ENCODE peak calls at places on chromosomes 7 and 10, in four cellular contexts. F, N, Q and W are unnamed samples.

GRCh38 chr7:12386237-12386839 is 17.3 kb downstream of the VWDE start:
- DNase-seq in N (no peak), Q (no peak), F (peak), W (no peak)

GRCh38 chr7:28957064-28957821 is 887 bp downstream of the TRIL start:
- DNase-seq in Q (no peak), F (peak), N (peak), W (no peak)

GRCh38 chr7:116162236-116162635 is 48.1 kb upstream of the TES start:
- DNase-seq in Q (no peak), N (no peak), F (no peak), W (no peak)

GRCh38 chr7:158381956-158382355 is 205.7 kb downstream of the PTPRN2 start:
- DNase-seq in F (no peak), Q (no peak), N (no peak), W (no peak)

GRCh38 chr7:4709187-4709586 is 27.1 kb downstream of the FOXK1 start:
- DNase-seq in Q (no peak), F (peak), N (peak), W (no peak)

GRCh38 chr10:106957825-106958581 is 206.5 kb downstream of the SORCS1 start:
- DNase-seq in N (no peak), F (no peak), Q (no peak), W (no peak)

GRCh38 chr10:24882047-24882698 is 70.2 kb downstream of the PRTFDC1 start:
- DNase-seq in Q (no peak), N (no peak), F (no peak), W (peak)

GRCh38 chr10:116278832-116279231 is 5.8 kb upstream of the GFRA1 start:
- DNase-seq in F (no peak), N (no peak), Q (no peak), W (no peak)

GRCh38 chr10:64091889-64092288 is 570.7 kb downstream of the REEP3 start:
- DNase-seq in Q (no peak), N (peak), F (peak), W (no peak)

GRCh38 chr7:30815016-30815854 is 44.0 kb downstream of the MINDY4 start:
- DNase-seq in Q (no peak), F (no peak), N (no peak), W (no peak)
- TF ChIP-seq USF1 in Q (no peak), F (no peak), N (no peak), W (no peak)

GRCh38 chr10:4698075-4698474 is 127.9 kb upstream of the AKR1E2 start:
- DNase-seq in F (no peak), Q (no peak), N (no peak), W (no peak)

GRCh38 chr10:4701016-4701415 is 125.0 kb upstream of the AKR1E2 start:
- DNase-seq in F (no peak), Q (no peak), N (no peak), W (no peak)

GRCh38 chr10:4704034-4704545 is 121.9 kb upstream of the AKR1E2 start:
- DNase-seq in Q (no peak), F (no peak), N (no peak), W (no peak)

DNA sequence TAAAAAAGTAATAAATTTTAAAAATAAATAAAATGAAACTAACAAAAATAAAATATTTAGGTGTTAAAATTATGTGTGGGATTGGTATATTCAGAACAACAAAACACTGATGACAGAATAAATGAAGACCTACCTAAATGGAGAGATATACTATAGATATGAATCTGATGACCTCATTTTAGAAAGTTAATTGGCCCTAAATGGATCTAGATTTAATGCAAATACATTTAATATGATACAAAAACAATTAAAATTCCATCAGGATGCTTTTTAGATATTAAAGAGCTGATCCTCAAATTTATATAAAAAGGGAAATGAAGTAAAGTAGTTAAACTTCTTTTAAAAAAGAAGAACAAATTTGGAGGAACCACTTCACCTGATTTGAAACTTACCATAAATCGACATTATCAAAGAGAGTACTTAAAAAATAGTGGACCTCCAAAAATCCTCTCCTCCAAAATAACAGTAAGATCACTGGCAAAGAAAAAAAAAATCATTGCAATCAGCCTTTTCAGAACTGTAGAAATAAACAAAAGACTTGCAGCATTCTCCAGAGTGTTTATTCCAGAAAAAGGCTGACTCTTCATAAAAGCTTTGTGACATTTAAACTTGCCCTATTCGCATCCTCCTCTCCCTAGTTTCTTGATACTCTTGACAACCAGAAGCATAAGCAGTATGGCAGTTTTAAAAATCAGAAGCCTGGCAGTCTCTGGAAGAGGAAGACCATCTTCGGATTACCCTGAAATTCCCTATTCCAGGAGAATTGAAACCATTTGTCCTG is 125.9 kb upstream of the AKR1E2 start:
- DNase-seq in F (no peak), N (no peak), Q (no peak), W (no peak)
- TF ChIP-seq USF1 in F (no peak), N (no peak), Q (no peak), W (no peak)

DNA sequence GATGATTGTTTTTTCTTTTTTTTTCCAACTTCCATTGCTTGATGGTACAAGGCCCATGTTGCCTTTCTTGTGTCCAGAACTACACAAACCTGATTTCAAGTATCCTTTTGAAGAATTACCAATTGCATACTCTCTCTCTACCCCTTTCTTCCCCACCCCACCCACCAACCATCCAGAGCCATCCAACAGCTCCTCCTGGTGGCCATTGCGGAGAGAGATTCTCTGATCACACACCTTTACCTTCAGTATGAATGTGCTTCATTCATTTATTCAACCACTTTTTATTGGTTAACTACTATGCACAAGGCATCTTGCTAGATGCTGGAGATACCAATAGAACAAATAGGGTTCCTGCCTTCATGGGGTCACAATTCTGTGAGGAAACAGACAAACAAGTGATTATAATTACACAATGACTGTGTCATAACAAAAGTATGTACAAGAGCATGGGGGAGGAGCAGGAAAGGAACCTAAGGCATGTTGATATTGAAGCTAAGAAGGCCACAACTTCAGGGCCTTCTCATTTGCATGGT is 297.1 kb upstream of the LYZL1 start:
- DNase-seq in F (peak), N (peak), Q (peak), W (no peak)
- TF ChIP-seq USF1 in F (no peak), N (no peak), Q (no peak), W (no peak)

GRCh38 chr10:102113956-102114857 is 6.0 kb downstream of the LDB1 start:
- DNase-seq in N (no peak), F (peak), Q (no peak), W (no peak)
- TF ChIP-seq USF1 in N (no peak), F (no peak), Q (no peak), W (no peak)

DNA sequence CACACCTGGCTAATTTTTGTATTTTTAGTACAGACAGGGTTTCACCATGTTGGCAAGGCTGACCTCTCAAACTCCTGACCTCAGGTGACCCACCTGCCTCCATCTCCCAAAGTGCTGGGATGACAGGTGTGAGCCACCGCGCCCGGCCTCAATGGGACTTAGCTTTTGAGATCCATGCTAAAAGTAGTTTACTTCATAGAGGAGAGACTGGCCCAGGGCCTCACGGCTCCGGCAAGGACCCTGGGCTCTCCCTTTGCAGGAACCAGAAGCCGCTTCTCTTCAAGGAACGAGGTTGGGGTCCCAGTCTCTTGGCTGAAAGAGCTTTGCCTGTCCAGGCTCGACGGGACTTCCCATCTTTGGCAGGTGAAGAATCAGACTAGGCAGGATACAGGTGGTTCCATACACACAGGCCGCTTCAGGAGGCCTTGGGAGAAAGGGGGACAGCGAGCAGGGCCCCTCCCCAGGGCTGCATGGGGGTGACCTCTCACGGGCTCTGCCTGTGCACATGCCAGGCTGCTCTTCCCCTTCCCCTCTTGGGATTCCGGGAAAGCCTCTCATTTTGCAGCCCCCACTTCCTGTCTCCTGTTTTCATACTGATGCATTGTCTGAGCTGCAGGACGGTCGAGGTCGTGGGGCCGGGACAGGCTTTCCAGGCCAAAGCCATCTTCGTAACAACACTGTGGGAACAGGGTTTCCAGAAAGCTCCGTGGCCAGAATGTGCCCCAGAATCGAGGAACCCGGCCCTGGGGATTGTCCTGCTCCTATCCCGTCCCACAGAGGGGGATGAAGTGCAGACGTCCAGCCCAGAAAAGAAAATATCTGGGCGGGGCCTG is 29.9 kb upstream of the DNAAF5 start:
- DNase-seq in F (no peak), Q (no peak), N (no peak), W (no peak)
- TF ChIP-seq USF1 in F (no peak), Q (no peak), N (no peak), W (no peak)

DNA sequence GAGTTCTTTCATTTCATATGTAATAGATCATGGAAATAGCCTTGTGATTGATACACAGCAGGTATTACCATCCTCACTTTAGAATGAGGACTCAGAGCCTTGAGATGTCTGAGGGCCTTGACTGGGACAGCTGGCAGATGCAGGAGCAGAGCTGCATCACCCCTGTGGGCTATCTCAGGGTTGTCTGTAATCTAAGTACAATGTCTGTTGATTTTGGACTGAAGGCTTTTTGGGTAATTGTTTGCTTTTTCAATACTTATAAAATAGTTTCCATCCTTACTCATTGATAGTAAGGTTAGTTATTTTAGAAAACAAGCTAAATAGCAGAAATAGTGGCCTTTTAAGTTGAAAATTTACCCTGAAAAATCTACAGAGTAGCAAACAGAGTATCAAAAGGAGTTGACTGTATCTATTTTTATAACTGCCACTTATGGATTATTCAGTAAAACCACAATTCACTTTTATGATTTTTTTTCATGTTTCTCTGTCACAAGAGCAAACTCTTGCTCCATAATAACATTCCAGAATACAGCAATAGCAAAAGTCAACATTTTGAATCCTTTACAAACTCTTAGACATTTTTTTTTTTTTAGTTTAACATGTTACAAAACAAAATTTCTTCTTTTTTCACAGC is 179.7 kb downstream of the CFTR start:
- DNase-seq in N (no peak), Q (no peak), F (no peak), W (no peak)
- TF ChIP-seq USF1 in N (no peak), Q (no peak), F (no peak), W (no peak)

GRCh38 chr10:78812571-78813318 is 256.0 kb upstream of the ZMIZ1 start:
- DNase-seq in N (no peak), F (no peak), Q (no peak), W (no peak)

GRCh38 chr10:78814430-78814806 is 254.3 kb upstream of the ZMIZ1 start:
- DNase-seq in N (no peak), Q (no peak), F (no peak), W (no peak)

GRCh38 chr10:78811174-78811573 is 257.6 kb upstream of the ZMIZ1 start:
- DNase-seq in N (no peak), Q (no peak), F (no peak), W (no peak)

GRCh38 chr10:78815702-78816334 is 252.9 kb upstream of the ZMIZ1 start:
- DNase-seq in Q (no peak), N (no peak), F (no peak), W (no peak)

DNA sequence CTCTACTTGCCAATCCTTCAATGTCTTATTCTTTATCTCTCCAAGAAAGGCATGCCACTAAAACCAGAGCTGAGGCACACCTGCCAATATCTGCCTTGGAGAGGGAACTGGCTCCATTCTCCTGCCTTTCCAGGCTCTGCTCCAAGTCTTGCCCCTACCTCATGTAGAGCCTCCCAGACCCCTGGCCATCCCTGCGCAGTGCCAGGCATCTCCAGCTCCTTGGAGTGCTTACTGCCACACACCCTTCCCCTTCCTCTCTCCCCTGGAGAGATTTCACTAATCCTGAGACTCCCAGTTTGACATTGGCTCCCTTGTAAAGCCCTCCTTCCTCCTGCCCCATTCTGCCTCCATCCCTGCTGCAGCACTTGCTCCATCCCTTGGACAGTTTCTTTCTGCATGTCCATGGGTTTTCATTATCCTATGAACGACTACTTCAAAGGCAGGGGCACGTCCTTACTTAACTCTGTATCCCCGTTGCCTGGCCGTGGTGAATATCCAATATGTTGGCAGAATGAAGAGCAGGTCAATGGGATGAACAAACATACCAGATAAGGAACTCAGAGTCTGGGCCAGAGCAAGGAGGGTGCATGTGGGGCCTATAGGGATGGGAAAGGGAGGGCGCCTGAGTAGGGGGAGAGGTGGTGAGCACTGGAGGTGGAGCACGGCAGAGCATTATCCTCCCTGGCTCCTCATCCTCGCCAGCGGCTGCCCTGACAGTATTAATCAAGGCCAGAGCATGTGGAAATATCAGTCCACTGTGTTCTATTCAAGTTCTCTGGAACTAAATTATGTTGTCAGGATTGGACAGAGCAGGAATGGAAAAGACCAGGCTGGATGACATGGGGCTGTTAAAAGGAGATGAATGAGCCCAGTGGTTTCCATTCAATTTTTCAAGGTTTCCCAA is 255.0 kb upstream of the ZMIZ1 start:
- DNase-seq in F (no peak), N (no peak), Q (no peak), W (no peak)
- TF ChIP-seq USF1 in F (no peak), N (no peak), Q (no peak), W (no peak)

DNA sequence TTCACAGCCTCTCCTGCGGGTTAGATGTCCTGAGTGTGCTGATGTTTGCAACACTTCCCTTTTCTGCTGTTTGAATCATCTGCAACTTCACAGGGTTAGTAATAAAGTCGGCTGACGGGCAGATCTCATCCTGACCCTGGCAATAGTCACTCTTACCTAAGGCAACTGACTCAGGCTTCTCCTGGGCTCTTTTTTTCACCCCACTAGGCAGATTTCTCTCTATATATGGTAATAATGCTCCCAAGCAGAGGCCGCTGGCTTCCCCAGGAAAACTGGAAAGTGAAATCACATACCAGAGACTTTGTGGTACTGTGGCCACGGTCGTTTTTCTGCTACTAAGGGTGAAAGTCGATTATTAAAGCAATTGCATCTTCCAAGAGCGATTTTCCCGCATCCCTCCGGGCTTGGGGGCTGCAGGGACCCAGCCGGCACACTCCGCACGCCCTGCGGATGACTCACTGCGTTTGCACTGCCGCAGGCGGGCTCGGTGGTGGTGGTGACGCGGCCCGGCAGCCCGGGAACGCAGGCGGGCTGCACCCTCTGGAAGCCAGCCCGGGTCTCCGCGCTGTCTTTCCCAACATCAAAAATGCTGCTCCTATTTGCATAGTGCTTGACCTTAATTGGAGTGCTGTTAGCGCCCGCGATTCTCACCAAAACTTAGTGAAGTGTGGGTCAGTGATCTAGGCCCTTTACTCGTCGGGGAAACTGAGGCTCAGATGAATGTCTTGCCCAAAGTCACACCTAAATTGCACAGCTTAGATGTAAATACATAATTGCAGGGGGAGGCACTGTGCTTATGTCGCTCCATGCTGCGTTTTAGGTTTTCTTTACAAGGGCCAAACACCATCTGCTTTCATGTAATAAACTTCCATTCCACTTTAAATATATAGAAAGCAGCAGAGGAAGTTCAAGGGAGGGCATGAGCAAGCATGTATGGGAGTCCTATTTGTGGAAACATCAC is 47.6 kb upstream of the ITGB1 start:
- DNase-seq in N (peak), F (peak), Q (peak), W (no peak)
- TF ChIP-seq USF1 in N (no peak), F (no peak), Q (no peak), W (no peak)

GRCh38 chr7:26627871-26628270 is 236.5 kb downstream of the SKAP2 start:
- DNase-seq in N (no peak), Q (no peak), F (no peak), W (no peak)
- TF ChIP-seq USF1 in N (no peak), Q (no peak), F (no peak), W (no peak)

GRCh38 chr10:32381165-32381564 is 34.2 kb upstream of the EPC1 start:
- DNase-seq in F (no peak), N (no peak), Q (no peak), W (no peak)

GRCh38 chr10:32377458-32378370 is 30.8 kb upstream of the EPC1 start:
- DNase-seq in F (peak), N (no peak), Q (peak), W (no peak)

GRCh38 chr10:32378371-32379301 is 31.7 kb upstream of the EPC1 start:
- DNase-seq in Q (peak), F (peak), N (peak), W (peak)

GRCh38 chr10:32379950-32380547 is 33.1 kb upstream of the EPC1 start:
- DNase-seq in Q (no peak), F (no peak), N (no peak), W (no peak)

GRCh38 chr10:32379314-32379949 is 32.5 kb upstream of the EPC1 start:
- DNase-seq in N (no peak), F (peak), Q (peak), W (no peak)
- TF ChIP-seq USF1 in N (no peak), F (no peak), Q (no peak), W (no peak)